ENCODE peak calls at places on chromosomes 5 and 9, in five cellular contexts. Y is NCI-H2081 treated with DMSO at 0.1 percent for 48 hours; H is activated CD4-positive, alpha-beta T cell treated with anti-CD3 and anti-CD28 coated beads for 1 hour; D is activated CD8-positive, alpha-beta memory T cell treated with anti-CD3 and anti-CD28 coated beads for 48 hours; R is stimulated activated CD8-positive, alpha-beta memory T cell treated with anti-CD3 and anti-CD28 coated beads, Interleukin-2, amount 100 ng/mL, for 1 hour. V is an unnamed sample.

GRCh38 chr9:15697459-15697858 is 144.6 kb downstream of the CCDC171 start:
- DNase-seq in Y (no peak), H (no peak), D (no peak), R (no peak), V (no peak)

GRCh38 chr5:8615142-8615858 is 746.4 kb downstream of the MTRR start:
- DNase-seq in Y (no peak), H (no peak), D (no peak), R (no peak), V (no peak)

GRCh38 chr9:87290241-87290700 is 207.4 kb upstream of the DAPK1 start:
- DNase-seq in Y (no peak), H (no peak), D (no peak), R (no peak), V (no peak)

GRCh38 chr9:114396558-114397218 is 8.9 kb upstream of the AKNA start:
- DNase-seq in Y (no peak), H (no peak), D (no peak), R (no peak), V (no peak)

GRCh38 chr5:16487448-16487847 is 21.8 kb upstream of the ZNF622 start:
- DNase-seq in Y (no peak), H (no peak), D (no peak), R (no peak), V (no peak)

GRCh38 chr9:135702002-135702721 is at the start of gene KCNT1:
- DNase-seq in Y (no peak), H (peak; percentile 26), D (peak; percentile 20), R (peak; percentile 26), V (no peak)

GRCh38 chr5:168434746-168435321 is 51.4 kb upstream of the RARS1 start:
- DNase-seq in Y (no peak), H (no peak), D (no peak), R (no peak), V (no peak)

GRCh38 chr9:16710888-16711287 is 159.6 kb downstream of the BNC2 start:
- DNase-seq in Y (no peak), H (no peak), D (no peak), R (no peak), V (no peak)

GRCh38 chr9:129125478-129125877 is 14.3 kb downstream of the PTPA start:
- DNase-seq in Y (no peak), H (no peak), D (no peak), R (no peak), V (no peak)

GRCh38 chr5:103362211-103362610 is 103.6 kb downstream of the MACIR start:
- DNase-seq in Y (no peak), H (no peak), D (no peak), R (no peak), V (no peak)

GRCh38 chr5:124824637-124825158 is 78.3 kb upstream of the ZNF608 start:
- DNase-seq in Y (no peak), H (no peak), D (no peak), R (no peak), V (no peak)

GRCh38 chr5:116778015-116778414 is 203.4 kb upstream of the SEMA6A start:
- DNase-seq in Y (no peak), H (no peak), D (no peak), R (no peak), V (no peak)

GRCh38 chr5:91016954-91017690 is 366.0 kb downstream of the ARRDC3 start:
- DNase-seq in Y (no peak), H (no peak), D (no peak), R (no peak), V (no peak)

GRCh38 chr9:108040783-108041182 is 551.2 kb upstream of the KLF4 start:
- DNase-seq in Y (no peak), H (no peak), D (no peak), R (no peak), V (no peak)

GRCh38 chr9:88776717-88777497 is 214.4 kb upstream of the S1PR3 start:
- DNase-seq in Y (no peak), H (no peak), D (no peak), R (no peak), V (no peak)

GRCh38 chr5:150278916-150279315 is 10.7 kb downstream of the CAMK2A start:
- DNase-seq in Y (no peak), H (no peak), D (no peak), R (no peak), V (no peak)

GRCh38 chr9:84339951-84340350 is 607 bp downstream of the SLC28A3 start:
- DNase-seq in Y (no peak), H (no peak), D (no peak), R (no peak), V (no peak)

GRCh38 chr9:94745806-94746540 is 19.5 kb downstream of the AOPEP start:
- DNase-seq in Y (no peak), H (no peak), D (no peak), R (no peak), V (no peak)

GRCh38 chr5:345404-346195 is 24.1 kb downstream of the AHRR start:
- DNase-seq in Y (no peak), H (no peak), D (no peak), R (no peak), V (no peak)

GRCh38 chr9:116585896-116586295 is 101.2 kb upstream of the TRIM32 start:
- DNase-seq in Y (no peak), H (no peak), D (no peak), R (no peak), V (no peak)

GRCh38 chr9:116153765-116154333 is at the start of gene PAPPA:
- DNase-seq in Y (no peak), H (no peak), D (no peak), R (no peak), V (no peak)

GRCh38 chr5:34603378-34603777 is 52.8 kb upstream of the RAI14 start:
- DNase-seq in Y (no peak), H (no peak), D (no peak), R (no peak), V (no peak)

GRCh38 chr9:33227741-33228140 is 12.2 kb upstream of the SPINK4 start:
- DNase-seq in Y (no peak), H (no peak), D (no peak), R (no peak), V (no peak)

GRCh38 chr9:89428222-89428761 is 69.6 kb downstream of the SEMA4D start:
- DNase-seq in Y (no peak), H (no peak), D (no peak), R (no peak), V (no peak)

GRCh38 chr5:15522141-15522540 is 22.2 kb downstream of the FBXL7 start:
- DNase-seq in Y (no peak), H (no peak), D (no peak), R (no peak), V (no peak)

GRCh38 chr5:64742821-64743220 is 25.7 kb downstream of the SREK1IP1 start:
- DNase-seq in Y (no peak), H (no peak), D (no peak), R (no peak), V (no peak)

GRCh38 chr5:175824621-175825020 is 46.8 kb upstream of the CPLX2 start:
- DNase-seq in Y (no peak), H (no peak), D (no peak), R (no peak), V (no peak)

GRCh38 chr9:114697951-114698351 is 16.0 kb upstream of the TEX48 start:
- DNase-seq in Y (no peak), H (no peak), D (no peak), R (no peak), V (no peak)

GRCh38 chr5:1038417-1039209 is 30.0 kb downstream of the NKD2 start:
- DNase-seq in Y (no peak), H (no peak), D (no peak), R (no peak), V (no peak)

GRCh38 chr5:178067705-178068104 is 45.6 kb upstream of the N4BP3 start:
- DNase-seq in Y (no peak), H (no peak), D (no peak), R (no peak), V (no peak)

GRCh38 chr9:131273146-131273545 is 3.2 kb downstream of the FAM78A start:
- DNase-seq in Y (no peak), H (no peak), D (no peak), R (no peak), V (no peak)

GRCh38 chr5:35856186-35857003 is at the start of gene IL7R:
- DNase-seq in Y (no peak), H (no peak), D (no peak), R (no peak), V (no peak)

GRCh38 chr9:128104171-128104618 is 23.3 kb downstream of the PTGES2 start:
- DNase-seq in Y (peak; percentile 65), H (no peak), D (no peak), R (no peak), V (no peak)

GRCh38 chr9:38281196-38281595 is 111.3 kb upstream of the ALDH1B1 start:
- DNase-seq in Y (no peak), H (no peak), D (no peak), R (no peak), V (no peak)

GRCh38 chr5:54628049-54628448 is 110.5 kb downstream of the SNX18 start:
- DNase-seq in Y (no peak), H (no peak), D (no peak), R (no peak), V (no peak)

GRCh38 chr9:19085295-19085694 is 17.4 kb downstream of the HAUS6 start:
- DNase-seq in Y (no peak), H (no peak), D (no peak), R (no peak), V (no peak)

GRCh38 chr5:91794856-91795548 is 411.9 kb upstream of the ARRDC3 start:
- DNase-seq in Y (no peak), H (no peak), D (no peak), R (no peak), V (no peak)

GRCh38 chr9:114641974-114642373 is 15.6 kb downstream of the TEX53 start:
- DNase-seq in Y (no peak), H (no peak), D (no peak), R (no peak), V (no peak)

GRCh38 chr5:173726848-173727557 is 110.6 kb upstream of the BOD1 start:
- DNase-seq in Y (no peak), H (no peak), D (no peak), R (no peak), V (no peak)

V was measured in esophagus squamous epithelium.